ENCODE peak calls at places on chromosome 3, in eight cellular contexts. V is cardiac muscle cell; C is IMR-90; O is brain microvascular endothelial cell; Y is body of pancreas; H is fibroblast of lung; R is CD8-positive, alpha-beta memory T cell; N is tibial nerve. D is an unnamed sample.

GRCh38 chr3:53196575-53197407 is 35.8 kb downstream of the PRKCD start:
- DNase-seq in V (peak; percentile 79), C (peak; percentile 62), O (peak; percentile 82), Y (no peak), H (peak; percentile 56), R (no peak), N (no peak), D (no peak)

GRCh38 chr3:42678447-42678846 is 6.9 kb upstream of the KLHL40 start:
- DNase-seq in V (no peak), C (no peak), O (no peak), Y (no peak), H (no peak), R (no peak), N (no peak), D (no peak)

GRCh38 chr3:64240445-64240844 is 15.2 kb upstream of the PRICKLE2 start:
- DNase-seq in V (no peak), C (no peak), O (no peak), Y (no peak), H (no peak), R (no peak), N (no peak), D (no peak)

GRCh38 chr3:129777806-129778205 is 115.7 kb downstream of the TMCC1 start:
- DNase-seq in V (peak; percentile 9), C (no peak), O (peak; percentile 1), Y (no peak), H (no peak), R (no peak), N (no peak), D (no peak)

GRCh38 chr3:77251136-77251535 is 211.2 kb downstream of the ROBO2 start:
- DNase-seq in V (no peak), C (no peak), O (no peak), Y (no peak), H (no peak), R (no peak), N (no peak), D (no peak)

GRCh38 chr3:10933958-10934481 is 58.5 kb upstream of the SLC6A1 start:
- DNase-seq in V (peak; percentile 64), C (peak; percentile 45), O (peak; percentile 57), Y (no peak), H (peak; percentile 15), R (no peak), N (no peak), D (no peak)

GRCh38 chr3:156456771-156457224 is 98.1 kb downstream of the SSR3 start:
- DNase-seq in V (no peak), C (peak; percentile 13), O (peak; percentile 68), Y (peak; percentile 27), H (no peak), R (no peak), N (no peak), D (no peak)

GRCh38 chr3:141389703-141390102 is 21.4 kb downstream of the ZBTB38 start:
- DNase-seq in V (no peak), C (peak; percentile 74), O (no peak), Y (no peak), H (peak; percentile 74), R (no peak), N (no peak), D (no peak)

GRCh38 chr3:32283304-32283703 is 44.8 kb downstream of the CMTM8 start:
- DNase-seq in V (peak; percentile 21), C (no peak), O (peak; percentile 22), Y (peak; percentile 27), H (peak; percentile 27), R (no peak), N (no peak), D (peak; percentile 79)

GRCh38 chr3:102904629-102905028 is 469.8 kb downstream of the ZPLD1 start:
- DNase-seq in V (no peak), C (no peak), O (no peak), Y (no peak), H (no peak), R (no peak), N (no peak), D (no peak)

GRCh38 chr3:42690191-42690590 is 4.9 kb downstream of the KLHL40 start:
- DNase-seq in V (no peak), C (no peak), O (no peak), Y (no peak), H (no peak), R (no peak), N (no peak), D (no peak)

GRCh38 chr3:158845748-158846350 is 44.0 kb downstream of the MFSD1 start:
- DNase-seq in V (peak; percentile 23), C (no peak), O (no peak), Y (peak; percentile 42), H (peak; percentile 19), R (peak; percentile 24), N (no peak), D (no peak)

GRCh38 chr3:7095116-7095515 is 234.2 kb downstream of the GRM7 start:
- DNase-seq in V (no peak), C (no peak), O (no peak), Y (no peak), H (no peak), R (no peak), N (no peak), D (no peak)

GRCh38 chr3:136903899-136904298 is 41.9 kb downstream of the NCK1 start:
- DNase-seq in V (no peak), C (no peak), O (no peak), Y (no peak), H (no peak), R (no peak), N (no peak), D (no peak)

GRCh38 chr3:67453628-67454027 is 200.8 kb downstream of the SUCLG2 start:
- DNase-seq in V (no peak), C (no peak), O (no peak), Y (no peak), H (no peak), R (no peak), N (no peak), D (no peak)

GRCh38 chr3:197907196-197907595 is 42.8 kb upstream of the RPL35A start:
- DNase-seq in V (no peak), C (peak; percentile 42), O (no peak), Y (no peak), H (no peak), R (no peak), N (no peak), D (no peak)

GRCh38 chr3:66425032-66425431 is 75.8 kb downstream of the LRIG1 start:
- DNase-seq in V (no peak), C (no peak), O (no peak), Y (peak; percentile 89), H (peak; percentile 72), R (no peak), N (peak; percentile 58), D (peak; percentile 71)

GRCh38 chr3:13769422-13769821 is 110.4 kb downstream of the WNT7A start:
- DNase-seq in V (no peak), C (no peak), O (no peak), Y (no peak), H (no peak), R (no peak), N (no peak), D (peak; percentile 33)
- H3K36me3 ChIP-seq in V (no peaks in the 10 kb centered on the region), C (no peaks in the 10 kb centered on the region), O (no peaks in the 10 kb centered on the region), Y (no peaks in the 10 kb centered on the region), H (no peaks in the 10 kb centered on the region), R (no peaks in the 10 kb centered on the region), N (no peaks in the 10 kb centered on the region), D (no peaks in the 10 kb centered on the region)

GRCh38 chr3:47413751-47414150 is 32.9 kb downstream of the PTPN23 start:
- DNase-seq in V (no peak), C (no peak), O (no peak), Y (no peak), H (no peak), R (no peak), N (no peak), D (no peak)

GRCh38 chr3:47416041-47416440 is 35.2 kb downstream of the PTPN23 start:
- DNase-seq in V (no peak), C (no peak), O (no peak), Y (no peak), H (no peak), R (no peak), N (no peak), D (no peak)

GRCh38 chr3:47412842-47413520 is 32.2 kb downstream of the PTPN23 start:
- DNase-seq in V (no peak), C (no peak), O (no peak), Y (no peak), H (no peak), R (no peak), N (no peak), D (no peak)

GRCh38 chr3:47414161-47414564 is 33.3 kb downstream of the PTPN23 start:
- DNase-seq in V (no peak), C (no peak), O (no peak), Y (no peak), H (no peak), R (no peak), N (no peak), D (no peak)

GRCh38 chr3:47414666-47415587 is 34.1 kb downstream of the PTPN23 start:
- DNase-seq in V (no peak), C (no peak), O (no peak), Y (no peak), H (no peak), R (no peak), N (no peak), D (no peak)
- H3K36me3 ChIP-seq in V (peaks cover 34% of the 10 kb centered on the region), C (peaks cover 61% of the 10 kb centered on the region), O (peaks cover 49% of the 10 kb centered on the region), Y (no peaks in the 10 kb centered on the region), H (peaks cover 36% of the 10 kb centered on the region), R (peaks cover 26% of the 10 kb centered on the region), N (peaks cover 3% of the 10 kb centered on the region), D (no peaks in the 10 kb centered on the region)

DNA sequence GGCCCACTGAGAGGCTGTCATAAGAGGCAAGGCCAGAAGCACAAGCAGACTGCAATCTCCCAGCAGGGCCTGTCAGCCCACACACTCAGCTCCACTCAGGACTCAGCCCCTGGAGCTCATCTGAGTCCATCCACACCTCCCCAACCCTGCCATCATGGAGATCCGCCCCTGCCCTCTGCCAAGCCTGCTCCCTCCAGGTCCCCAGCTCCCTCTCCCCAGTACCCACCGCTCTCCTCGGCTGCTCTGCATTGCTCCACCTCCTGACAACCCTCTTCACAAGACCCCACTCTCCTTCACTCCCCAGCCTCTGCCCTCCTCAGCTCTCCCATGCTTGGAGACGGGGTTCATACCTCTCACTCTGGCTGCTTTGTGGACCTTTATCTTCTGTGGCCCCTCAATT is 11.1 kb downstream of the POC1A start:
- DNase-seq in V (no peak), C (no peak), O (no peak), Y (no peak), H (no peak), R (no peak), N (no peak), D (no peak)
- H3K36me3 ChIP-seq in V (no peaks in the 10 kb centered on the region), C (peaks cover 5% of the 10 kb centered on the region), O (no peaks in the 10 kb centered on the region), Y (no peaks in the 10 kb centered on the region), H (peaks cover 9% of the 10 kb centered on the region), R (no peaks in the 10 kb centered on the region), N (no peaks in the 10 kb centered on the region), D (no peaks in the 10 kb centered on the region)

GRCh38 chr3:187450791-187451190 is 82.6 kb downstream of the RTP4 start:
- DNase-seq in V (peak; percentile 20), C (no peak), O (no peak), Y (no peak), H (no peak), R (no peak), N (no peak), D (no peak)
- H3K36me3 ChIP-seq in V (no peaks in the 10 kb centered on the region), C (no peaks in the 10 kb centered on the region), O (no peaks in the 10 kb centered on the region), Y (no peaks in the 10 kb centered on the region), H (no peaks in the 10 kb centered on the region), R (no peaks in the 10 kb centered on the region), N (no peaks in the 10 kb centered on the region), D (no peaks in the 10 kb centered on the region)

GRCh38 chr3:58366699-58367098 is 34.0 kb downstream of the PXK start:
- DNase-seq in V (peak; percentile 45), C (peak; percentile 34), O (peak; percentile 6), Y (no peak), H (peak; percentile 25), R (no peak), N (no peak), D (no peak)
- H3K36me3 ChIP-seq in V (no peaks in the 10 kb centered on the region), C (peaks cover 8% of the 10 kb centered on the region), O (no peaks in the 10 kb centered on the region), Y (no peaks in the 10 kb centered on the region), H (peaks cover 2% of the 10 kb centered on the region), R (no peaks in the 10 kb centered on the region), N (no peaks in the 10 kb centered on the region), D (no peaks in the 10 kb centered on the region)